ENCODE peak calls at places on chromosomes 12 and 14, in four cellular contexts. L is AG10803; E is CD8-positive, alpha-beta memory T cell; K is CD8-positive, alpha-beta T cell. A is an unnamed sample.

GRCh38 chr12:47768323-47768811 is 4.7 kb upstream of the SLC48A1 start:
- DNase-seq in L (peak; percentile 51), E (no peak), K (no peak), A (no peak)

GRCh38 chr12:65834146-65834935 is 10.1 kb downstream of the HMGA2 start:
- DNase-seq in L (no peak), E (no peak), K (no peak), A (no peak)

GRCh38 chr12:92533280-92533890 is 169.4 kb upstream of the PLEKHG7 start:
- DNase-seq in L (peak; percentile 20), E (no peak), K (no peak), A (no peak)

GRCh38 chr12:131454418-131455217 is 256.3 kb upstream of the SFSWAP start:
- DNase-seq in L (peak; percentile 22), E (no peak), K (peak; percentile 48), A (no peak)

GRCh38 chr12:12898911-12899511 is 7.6 kb downstream of the GPRC5A start:
- DNase-seq in L (no peak), E (no peak), K (no peak), A (no peak)

GRCh38 chr12:5809586-5809985 is 135.5 kb downstream of the ANO2 start:
- DNase-seq in L (no peak), E (no peak), K (no peak), A (no peak)

GRCh38 chr12:1851126-1851791 is 30.9 kb downstream of the LRTM2 start:
- DNase-seq in L (peak; percentile 88), E (no peak), K (no peak), A (no peak)

GRCh38 chr12:80857311-80857710 is 80.4 kb downstream of the LIN7A start:
- DNase-seq in L (peak; percentile 72), E (no peak), K (no peak), A (no peak)

GRCh38 chr12:48000878-48001321 is 3.4 kb downstream of the COL2A1 start:
- DNase-seq in L (peak; percentile 49), E (no peak), K (no peak), A (no peak)

GRCh38 chr12:13161172-13161571 is 35.4 kb upstream of the EMP1 start:
- DNase-seq in L (no peak), E (no peak), K (no peak), A (no peak)

DNA sequence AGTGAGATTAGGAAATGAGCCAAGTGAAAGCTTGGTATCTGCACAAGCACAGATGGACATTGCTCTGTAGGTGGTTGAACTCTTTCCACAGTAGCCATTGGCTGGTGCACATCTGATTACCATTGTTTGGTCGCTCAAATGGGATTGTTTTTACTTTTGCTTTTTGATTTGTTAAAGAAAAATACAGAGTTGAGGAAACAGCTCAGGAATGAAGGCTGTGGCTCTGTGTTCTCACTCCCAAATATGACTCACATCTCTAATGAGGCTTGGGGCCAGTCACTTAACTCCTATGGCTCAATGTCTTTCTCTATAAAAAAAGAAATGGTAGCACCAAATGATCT is 241.3 kb downstream of the BMP4 start:
- DNase-seq in L (peak; percentile 40), E (no peak), K (no peak), A (no peak)
- H3K4me3 ChIP-seq in L (no peak overlapping the region), E (no peak overlapping the region), K (no peak overlapping the region), A (no peak overlapping the region)

GRCh38 chr12:6952121-6952859 is 1.1 kb downstream of the PTPN6 start:
- DNase-seq in L (no peak), E (no peak), K (no peak), A (no peak)

GRCh38 chr12:6950401-6950801 is 755 bp upstream of the PTPN6 start:
- DNase-seq in L (no peak), E (no peak), K (no peak), A (no peak)

GRCh38 chr12:6951551-6952120 is 480 bp downstream of the PTPN6 start:
- DNase-seq in L (no peak), E (no peak), K (no peak), A (no peak)

GRCh38 chr12:6952860-6953416 is 1.8 kb downstream of the PTPN6 start:
- DNase-seq in L (no peak), E (no peak), K (no peak), A (no peak)

GRCh38 chr12:6950944-6951540 is at the start of gene PTPN6:
- DNase-seq in L (no peak), E (peak; percentile 37), K (peak; percentile 84), A (no peak)
- H3K4me3 ChIP-seq in L (no peak within 1 kb of the TSS), E (peak within 1 kb of the TSS; percentile 88), K (peak within 1 kb of the TSS; percentile 95), A (peak within 1 kb of the TSS; percentile 14)

GRCh38 chr14:81449576-81449975 is 49.5 kb upstream of the STON2 start:
- DNase-seq in L (no peak), E (no peak), K (no peak), A (no peak)
- H3K4me3 ChIP-seq in L (no peak overlapping the region), E (no peak overlapping the region), K (no peak overlapping the region), A (no peak overlapping the region)

DNA sequence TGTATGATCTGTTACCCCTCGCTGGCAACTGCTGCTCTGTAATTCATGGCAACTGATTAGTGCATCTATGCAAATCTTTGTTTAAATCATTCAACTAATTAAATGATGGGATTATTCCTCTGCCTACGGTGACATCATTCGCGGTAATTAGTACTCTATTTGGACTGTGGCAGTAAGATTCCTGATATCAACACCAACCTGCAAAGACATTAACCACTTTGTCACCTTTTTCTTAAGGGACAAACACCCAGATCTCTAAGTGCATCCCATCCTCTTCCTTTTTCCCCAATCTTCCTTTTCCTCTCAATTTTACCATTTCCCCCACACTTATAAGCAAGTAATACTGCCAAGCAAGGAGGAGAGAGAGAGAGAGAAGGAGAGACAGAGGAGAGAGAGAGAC is 2.4 kb upstream of the LMO3 start:
- DNase-seq in L (no peak), E (no peak), K (no peak), A (no peak)
- H3K4me3 ChIP-seq in L (no peak overlapping the region), E (no peak overlapping the region), K (no peak overlapping the region), A (no peak overlapping the region)

DNA sequence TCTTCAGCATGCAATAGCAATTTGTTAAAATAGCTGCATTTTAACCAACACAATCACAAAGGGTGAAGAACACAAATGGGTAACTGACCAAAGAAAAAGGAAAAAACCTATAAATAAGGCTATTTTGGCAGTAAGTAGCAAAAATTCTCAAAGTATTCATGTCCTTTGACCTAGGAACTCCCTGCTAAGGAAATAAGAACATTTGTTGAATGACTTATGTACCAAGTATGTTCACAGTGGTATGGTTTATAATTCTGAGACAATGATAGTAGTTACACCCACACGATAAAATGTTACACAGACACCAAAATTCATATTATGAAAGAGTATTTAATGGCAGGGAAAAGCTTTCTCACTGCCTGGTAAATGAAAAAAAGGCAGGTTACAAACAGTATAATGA is 16.9 kb downstream of the CCDC88C start:
- DNase-seq in L (no peak), E (no peak), K (no peak), A (no peak)
- H3K4me3 ChIP-seq in L (no peak overlapping the region), E (peak overlapping the region; percentile 76), K (peak overlapping the region; percentile 81), A (no peak overlapping the region)

DNA sequence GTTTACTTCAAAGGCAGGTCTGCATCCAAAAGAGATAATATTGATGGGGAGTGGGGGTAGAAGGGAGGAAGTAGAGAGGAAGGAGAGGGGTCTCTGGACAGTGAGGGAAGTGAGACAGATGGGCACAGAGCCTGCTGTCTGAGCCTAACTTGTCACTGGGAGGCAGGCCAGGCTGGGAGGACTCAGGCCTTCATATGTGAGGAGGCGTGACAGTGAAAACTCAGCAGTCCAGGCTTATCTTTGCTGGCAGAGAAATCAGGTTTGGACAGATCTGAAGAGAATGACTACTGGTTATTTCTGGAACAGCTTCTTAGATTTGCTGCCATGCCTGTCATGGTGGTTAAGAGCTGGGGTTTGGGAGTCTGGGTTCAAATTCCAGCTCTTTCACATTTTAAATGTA is 192.2 kb downstream of the NUAK1 start:
- DNase-seq in L (no peak), E (no peak), K (no peak), A (no peak)
- H3K4me3 ChIP-seq in L (no peak overlapping the region), E (no peak overlapping the region), K (no peak overlapping the region), A (no peak overlapping the region)

GRCh38 chr12:116498471-116498870 is 60.7 kb upstream of the MAP1LC3B2 start:
- DNase-seq in L (peak; percentile 96), E (no peak), K (no peak), A (no peak)

GRCh38 chr12:116506697-116507064 is 52.5 kb upstream of the MAP1LC3B2 start:
- DNase-seq in L (no peak), E (no peak), K (no peak), A (no peak)

GRCh38 chr12:116504438-116504837 is 54.7 kb upstream of the MAP1LC3B2 start:
- DNase-seq in L (no peak), E (no peak), K (no peak), A (no peak)

GRCh38 chr12:116502989-116503496 is 56.1 kb upstream of the MAP1LC3B2 start:
- DNase-seq in L (no peak), E (no peak), K (no peak), A (no peak)

GRCh38 chr12:116502141-116502725 is 56.9 kb upstream of the MAP1LC3B2 start:
- DNase-seq in L (no peak), E (no peak), K (no peak), A (no peak)
- H3K4me3 ChIP-seq in L (no peak overlapping the region), E (no peak overlapping the region), K (no peak overlapping the region), A (no peak overlapping the region)

GRCh38 chr14:73775339-73776193 is 61.4 kb upstream of the PNMA1 start:
- DNase-seq in L (no peak), E (no peak), K (no peak), A (no peak)

GRCh38 chr14:73771848-73772705 is 57.9 kb upstream of the PNMA1 start:
- DNase-seq in L (no peak), E (peak; percentile 53), K (peak; percentile 75), A (peak; percentile 45)

GRCh38 chr14:73774244-73774575 is 60.0 kb upstream of the PNMA1 start:
- DNase-seq in L (no peak), E (no peak), K (no peak), A (no peak)

GRCh38 chr14:73774671-73775070 is 60.5 kb upstream of the PNMA1 start:
- DNase-seq in L (no peak), E (no peak), K (no peak), A (no peak)

GRCh38 chr14:73773441-73774243 is 59.5 kb upstream of the PNMA1 start:
- DNase-seq in L (no peak), E (no peak), K (no peak), A (no peak)
- H3K4me3 ChIP-seq in L (no peak overlapping the region), E (no peak overlapping the region), K (no peak overlapping the region), A (no peak overlapping the region)

GRCh38 chr12:28569698-28570411 is 379.6 kb downstream of the CCDC91 start:
- DNase-seq in L (peak; percentile 97), E (no peak), K (no peak), A (no peak)
- H3K4me3 ChIP-seq in L (peak overlapping the region; percentile 20), E (no peak overlapping the region), K (no peak overlapping the region), A (no peak overlapping the region)

GRCh38 chr12:115835445-115835844 is 442.0 kb downstream of the MED13L start:
- DNase-seq in L (no peak), E (no peak), K (no peak), A (no peak)

GRCh38 chr12:115837220-115837619 is 440.3 kb downstream of the MED13L start:
- DNase-seq in L (no peak), E (no peak), K (no peak), A (no peak)

GRCh38 chr12:115830070-115830469 is 447.4 kb downstream of the MED13L start:
- DNase-seq in L (no peak), E (no peak), K (no peak), A (peak; percentile 73)

GRCh38 chr12:115830633-115831032 is 446.9 kb downstream of the MED13L start:
- DNase-seq in L (no peak), E (no peak), K (no peak), A (peak; percentile 16)

GRCh38 chr12:115833704-115834103 is 443.8 kb downstream of the MED13L start:
- DNase-seq in L (no peak), E (no peak), K (no peak), A (no peak)
- H3K4me3 ChIP-seq in L (no peak overlapping the region), E (no peak overlapping the region), K (no peak overlapping the region), A (no peak overlapping the region)